ENCODE peak calls at places on chromosomes 7 and 10, in six cellular contexts. W is pons, V is GM03348, R is GM12891, F is T-helper 2 cell, G is HS-5. J is an unnamed sample.
A peak's percentile ranks its signal among the peaks of the same experiment; 100 is the strongest.

GRCh38 chr10:5948999-5949759 is 28.2 kb downstream of the IL15RA start:
- DNase-seq in W (no peak), V (peak; percentile 81), R (no peak), F (no peak), G (no peak), J (peak; percentile 71)

GRCh38 chr7:101605611-101606010 is 23.5 kb downstream of the MYL10 start:
- DNase-seq in W (no peak), V (no peak), R (no peak), F (no peak), G (no peak), J (no peak)

GRCh38 chr10:20276127-20276979 is 460.1 kb downstream of the PLXDC2 start:
- DNase-seq in W (peak; percentile 58), V (no peak), R (no peak), F (no peak), G (no peak), J (no peak)

GRCh38 chr10:60883187-60883586 is 60.8 kb downstream of the RHOBTB1 start:
- DNase-seq in W (no peak), V (peak; percentile 16), R (peak; percentile 3), F (no peak), G (no peak), J (peak; percentile 60)

GRCh38 chr7:45652630-45653029 is 78.5 kb downstream of the ADCY1 start:
- DNase-seq in W (no peak), V (no peak), R (no peak), F (no peak), G (no peak), J (no peak)

GRCh38 chr7:50782376-50783208 is at the start of gene GRB10:
- DNase-seq in W (peak; percentile 73), V (peak; percentile 84), R (no peak), F (no peak), G (no peak), J (no peak)

GRCh38 chr7:767580-767940 is 40.5 kb upstream of the PRKAR1B start:
- DNase-seq in W (no peak), V (no peak), R (no peak), F (no peak), G (peak; percentile 96), J (no peak)

GRCh38 chr10:124917939-124918830 is 23.7 kb upstream of the ZRANB1 start:
- DNase-seq in W (no peak), V (peak; percentile 72), R (no peak), F (no peak), G (peak; percentile 68), J (peak; percentile 82)

GRCh38 chr10:6918305-6918704 is 338.2 kb upstream of the PRKCQ start:
- DNase-seq in W (peak; percentile 55), V (no peak), R (no peak), F (peak; percentile 39), G (no peak), J (peak; percentile 84)

GRCh38 chr10:128070161-128070560 is 56.1 kb downstream of the MKI67 start:
- DNase-seq in W (no peak), V (no peak), R (no peak), F (no peak), G (no peak), J (no peak)

GRCh38 chr7:39357648-39358047 is 208.6 kb upstream of the YAE1 start:
- DNase-seq in W (no peak), V (no peak), R (no peak), F (no peak), G (no peak), J (no peak)

GRCh38 chr7:114939484-114940097 is 17.7 kb downstream of the MDFIC start:
- DNase-seq in W (no peak), V (no peak), R (no peak), F (peak; percentile 22), G (no peak), J (no peak)

J was measured in Kasumi-1.